ENCODE peak calls at places on chromosomes 11 and 22, in six cellular contexts. One of them, this sample, is unnamed.

GRCh38 chr11:44671234-44671633 is 55.5 kb upstream of the TSPAN18 start:
- DNase-seq in ovary: no peak
- DNase-seq in transverse colon: no peak
- DNase-seq in esophagus squamous epithelium: no peak
- DNase-seq in HCT116: no peak
- DNase-seq in tibial nerve: no peak
- DNase-seq in this sample: no peak

GRCh38 chr11:95078526-95078925 is 11.1 kb upstream of the ENDOD1 start:
- DNase-seq in ovary: no peak
- DNase-seq in esophagus squamous epithelium: no peak
- DNase-seq in HCT116: no peak
- DNase-seq in tibial nerve: no peak
- DNase-seq in transverse colon: no peak
- DNase-seq in this sample: no peak

GRCh38 chr11:115408036-115408911 is 95.9 kb downstream of the CADM1 start:
- DNase-seq in tibial nerve: no peak
- DNase-seq in esophagus squamous epithelium: no peak
- DNase-seq in transverse colon: no peak
- DNase-seq in HCT116: no peak
- DNase-seq in ovary: peak; percentile 27
- DNase-seq in this sample: peak; percentile 38

GRCh38 chr11:86741489-86742435 is 58.6 kb upstream of the PRSS23 start:
- DNase-seq in transverse colon: no peak
- DNase-seq in esophagus squamous epithelium: no peak
- DNase-seq in ovary: no peak
- DNase-seq in HCT116: no peak
- DNase-seq in tibial nerve: no peak
- DNase-seq in this sample: no peak

GRCh38 chr11:1308745-1309497 is 511 bp downstream of the TOLLIP start:
- DNase-seq in tibial nerve: no peak
- DNase-seq in ovary: no peak
- DNase-seq in HCT116: no peak
- DNase-seq in transverse colon: no peak
- DNase-seq in esophagus squamous epithelium: no peak
- DNase-seq in this sample: no peak

GRCh38 chr11:116199182-116199581 is 573.6 kb downstream of the BUD13 start:
- DNase-seq in esophagus squamous epithelium: no peak
- DNase-seq in tibial nerve: no peak
- DNase-seq in ovary: no peak
- DNase-seq in HCT116: no peak
- DNase-seq in transverse colon: no peak
- DNase-seq in this sample: no peak

GRCh38 chr22:32080904-32081303 is 37.8 kb downstream of the SLC5A1 start:
- DNase-seq in esophagus squamous epithelium: no peak
- DNase-seq in tibial nerve: no peak
- DNase-seq in ovary: no peak
- DNase-seq in transverse colon: peak; percentile 39
- DNase-seq in HCT116: peak; percentile 59
- DNase-seq in this sample: peak; percentile 21

GRCh38 chr11:76233936-76234703 is 27.8 kb upstream of the WNT11 start:
- DNase-seq in esophagus squamous epithelium: no peak
- DNase-seq in ovary: peak; percentile 74
- DNase-seq in HCT116: no peak
- DNase-seq in transverse colon: peak; percentile 55
- DNase-seq in tibial nerve: peak; percentile 58
- DNase-seq in this sample: peak; percentile 83

GRCh38 chr22:29309332-29310064 is 3.0 kb downstream of the GAS2L1 start:
- DNase-seq in ovary: peak; percentile 35
- DNase-seq in transverse colon: peak; percentile 50
- DNase-seq in esophagus squamous epithelium: no peak
- DNase-seq in tibial nerve: no peak
- DNase-seq in HCT116: no peak
- DNase-seq in this sample: peak; percentile 91

GRCh38 chr22:45246060-45246985 is 5.6 kb upstream of the KIAA0930 start:
- DNase-seq in esophagus squamous epithelium: no peak
- DNase-seq in tibial nerve: no peak
- DNase-seq in ovary: peak; percentile 60
- DNase-seq in HCT116: peak; percentile 92
- DNase-seq in transverse colon: peak; percentile 79
- DNase-seq in this sample: peak; percentile 78

GRCh38 chr11:3147626-3148025 is 17.5 kb downstream of the OSBPL5 start:
- DNase-seq in tibial nerve: no peak
- DNase-seq in ovary: no peak
- DNase-seq in transverse colon: no peak
- DNase-seq in esophagus squamous epithelium: no peak
- DNase-seq in HCT116: no peak
- DNase-seq in this sample: no peak

GRCh38 chr22:31235076-31235475 is 23.0 kb downstream of the LIMK2 start:
- DNase-seq in tibial nerve: no peak
- DNase-seq in esophagus squamous epithelium: no peak
- DNase-seq in HCT116: no peak
- DNase-seq in ovary: no peak
- DNase-seq in transverse colon: no peak
- DNase-seq in this sample: no peak

GRCh38 chr11:85779956-85780640 is 30.8 kb downstream of the SYTL2 start:
- DNase-seq in HCT116: no peak
- DNase-seq in transverse colon: no peak
- DNase-seq in esophagus squamous epithelium: no peak
- DNase-seq in tibial nerve: no peak
- DNase-seq in ovary: no peak
- DNase-seq in this sample: no peak

GRCh38 chr11:38296211-38296776 is 1698.3 kb upstream of the RAG2 start:
- DNase-seq in esophagus squamous epithelium: no peak
- DNase-seq in HCT116: no peak
- DNase-seq in tibial nerve: no peak
- DNase-seq in ovary: no peak
- DNase-seq in transverse colon: no peak
- DNase-seq in this sample: no peak

GRCh38 chr11:134406264-134407185 is 5.5 kb downstream of the B3GAT1 start:
- DNase-seq in esophagus squamous epithelium: no peak
- DNase-seq in tibial nerve: no peak
- DNase-seq in transverse colon: no peak
- DNase-seq in ovary: no peak
- DNase-seq in HCT116: no peak
- DNase-seq in this sample: no peak

GRCh38 chr11:43870981-43871550 is 9.6 kb upstream of the ALKBH3 start:
- DNase-seq in HCT116: no peak
- DNase-seq in tibial nerve: no peak
- DNase-seq in ovary: no peak
- DNase-seq in transverse colon: no peak
- DNase-seq in esophagus squamous epithelium: no peak
- DNase-seq in this sample: no peak

GRCh38 chr11:69357458-69358397 is 63.8 kb downstream of the MYEOV start:
- DNase-seq in tibial nerve: no peak
- DNase-seq in HCT116: no peak
- DNase-seq in transverse colon: peak; percentile 6
- DNase-seq in ovary: no peak
- DNase-seq in esophagus squamous epithelium: no peak
- DNase-seq in this sample: no peak

GRCh38 chr11:120102050-120102861 is 35.7 kb downstream of the TRIM29 start:
- DNase-seq in transverse colon: no peak
- DNase-seq in HCT116: no peak
- DNase-seq in ovary: no peak
- DNase-seq in esophagus squamous epithelium: no peak
- DNase-seq in tibial nerve: no peak
- DNase-seq in this sample: no peak

GRCh38 chr22:32331918-32332725 is 25.5 kb upstream of the RFPL3 start:
- DNase-seq in transverse colon: peak; percentile 2
- DNase-seq in tibial nerve: no peak
- DNase-seq in ovary: no peak
- DNase-seq in HCT116: no peak
- DNase-seq in esophagus squamous epithelium: no peak
- DNase-seq in this sample: peak; percentile 25

GRCh38 chr11:10511046-10511711 is 29.8 kb downstream of the RNF141 start:
- DNase-seq in HCT116: no peak
- DNase-seq in transverse colon: no peak
- DNase-seq in ovary: no peak
- DNase-seq in tibial nerve: no peak
- DNase-seq in esophagus squamous epithelium: no peak
- DNase-seq in this sample: no peak

GRCh38 chr11:69664901-69665300 is 10.3 kb downstream of the LTO1 start:
- DNase-seq in esophagus squamous epithelium: no peak
- DNase-seq in transverse colon: no peak
- DNase-seq in ovary: no peak
- DNase-seq in HCT116: no peak
- DNase-seq in tibial nerve: no peak
- DNase-seq in this sample: no peak

GRCh38 chr11:69142894-69143293 is 12.8 kb upstream of the SMIM38 start:
- DNase-seq in tibial nerve: no peak
- DNase-seq in ovary: no peak
- DNase-seq in transverse colon: no peak
- DNase-seq in HCT116: no peak
- DNase-seq in esophagus squamous epithelium: no peak
- DNase-seq in this sample: no peak

GRCh38 chr11:17256512-17256911 is 20.0 kb upstream of the NUCB2 start:
- DNase-seq in tibial nerve: no peak
- DNase-seq in ovary: no peak
- DNase-seq in esophagus squamous epithelium: no peak
- DNase-seq in transverse colon: no peak
- DNase-seq in HCT116: no peak
- DNase-seq in this sample: no peak

GRCh38 chr22:33352768-33353167 is 294.6 kb upstream of the SYN3 start:
- DNase-seq in ovary: no peak
- DNase-seq in HCT116: no peak
- DNase-seq in transverse colon: no peak
- DNase-seq in tibial nerve: no peak
- DNase-seq in esophagus squamous epithelium: no peak
- DNase-seq in this sample: no peak

GRCh38 chr11:6414874-6415328 is 4.0 kb downstream of the APBB1 start:
- DNase-seq in transverse colon: no peak
- DNase-seq in ovary: no peak
- DNase-seq in esophagus squamous epithelium: no peak
- DNase-seq in tibial nerve: no peak
- DNase-seq in HCT116: no peak
- DNase-seq in this sample: no peak

GRCh38 chr11:127620660-127621059 is 620.1 kb upstream of the KIRREL3 start:
- DNase-seq in transverse colon: no peak
- DNase-seq in tibial nerve: no peak
- DNase-seq in ovary: no peak
- DNase-seq in HCT116: no peak
- DNase-seq in esophagus squamous epithelium: no peak
- DNase-seq in this sample: no peak

GRCh38 chr11:121328967-121329653 is 36.5 kb downstream of the SC5D start:
- DNase-seq in esophagus squamous epithelium: no peak
- DNase-seq in tibial nerve: no peak
- DNase-seq in transverse colon: no peak
- DNase-seq in HCT116: no peak
- DNase-seq in ovary: no peak
- DNase-seq in this sample: no peak

GRCh38 chr11:25970726-25971508 is 361.0 kb upstream of the ANO3 start:
- DNase-seq in transverse colon: no peak
- DNase-seq in esophagus squamous epithelium: no peak
- DNase-seq in tibial nerve: no peak
- DNase-seq in HCT116: no peak
- DNase-seq in ovary: no peak
- DNase-seq in this sample: no peak
- TF ChIP-seq POLR2A in transverse colon: no peak
- TF ChIP-seq POLR2A in esophagus squamous epithelium: no peak
- TF ChIP-seq POLR2A in tibial nerve: no peak
- TF ChIP-seq POLR2A in HCT116: no peak
- TF ChIP-seq POLR2A in ovary: no peak
- TF ChIP-seq POLR2A in this sample: no peak

DNA sequence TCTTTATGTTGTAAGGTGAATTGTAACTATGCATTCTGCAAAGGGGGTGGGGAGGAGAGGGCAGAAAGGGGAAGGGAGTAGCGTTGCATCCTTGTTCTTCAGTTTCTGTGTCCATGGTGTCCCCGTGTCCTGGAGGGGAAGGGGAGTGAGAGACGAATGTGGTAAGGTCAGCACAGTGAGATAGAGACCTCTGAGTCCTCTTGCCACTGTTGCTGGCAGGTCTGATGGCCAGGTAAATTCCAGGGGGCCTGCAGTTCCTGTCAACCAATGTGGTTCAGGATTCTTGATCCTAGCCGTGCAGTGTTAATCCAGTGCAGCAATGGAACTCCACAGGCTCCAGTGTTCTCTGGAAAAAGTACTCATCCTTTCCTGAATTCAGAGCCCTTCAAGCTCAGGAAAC is 14.6 kb upstream of the ADSL start:
- DNase-seq in tibial nerve: no peak
- DNase-seq in esophagus squamous epithelium: no peak
- DNase-seq in transverse colon: no peak
- DNase-seq in ovary: no peak
- DNase-seq in HCT116: no peak
- DNase-seq in this sample: peak; percentile 10
- H3K27me3 ChIP-seq in tibial nerve: no peaks in the 10 kb centered on the region
- H3K27me3 ChIP-seq in esophagus squamous epithelium: no peaks in the 10 kb centered on the region
- H3K27me3 ChIP-seq in transverse colon: no peaks in the 10 kb centered on the region
- H3K27me3 ChIP-seq in ovary: no peaks in the 10 kb centered on the region
- H3K27me3 ChIP-seq in HCT116: no peaks in the 10 kb centered on the region
- H3K27me3 ChIP-seq in this sample: no peaks in the 10 kb centered on the region

DNA sequence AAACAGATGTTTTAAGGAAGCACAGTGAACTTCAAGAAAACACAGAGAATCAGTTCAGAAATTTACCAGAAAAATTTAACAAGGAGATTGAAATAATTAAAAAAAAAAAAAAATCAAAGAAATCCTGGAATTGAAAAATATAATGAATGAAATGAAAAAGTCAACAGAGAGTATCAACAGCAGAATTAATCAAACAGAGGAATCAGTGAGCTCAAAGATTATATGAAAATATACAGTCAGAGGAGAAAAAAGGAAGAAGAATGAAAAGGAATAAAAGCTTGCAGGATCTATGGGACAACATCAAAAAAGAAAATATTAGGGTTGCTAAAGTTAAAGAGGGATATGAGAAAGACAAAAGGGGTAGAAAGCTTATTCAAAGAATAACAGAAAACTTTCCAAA is 82.3 kb downstream of the XRRA1 start:
- DNase-seq in ovary: no peak
- DNase-seq in HCT116: no peak
- DNase-seq in tibial nerve: no peak
- DNase-seq in transverse colon: no peak
- DNase-seq in esophagus squamous epithelium: no peak
- DNase-seq in this sample: no peak
- H3K9me3 ChIP-seq in ovary: peaks cover 6% of the 10 kb centered on the region
- H3K9me3 ChIP-seq in HCT116: peaks cover 42% of the 10 kb centered on the region
- H3K9me3 ChIP-seq in tibial nerve: peaks cover 86% of the 10 kb centered on the region
- H3K9me3 ChIP-seq in transverse colon: peaks cover 61% of the 10 kb centered on the region
- H3K9me3 ChIP-seq in esophagus squamous epithelium: peaks cover 6% of the 10 kb centered on the region
- H3K9me3 ChIP-seq in this sample: no peaks in the 10 kb centered on the region

DNA sequence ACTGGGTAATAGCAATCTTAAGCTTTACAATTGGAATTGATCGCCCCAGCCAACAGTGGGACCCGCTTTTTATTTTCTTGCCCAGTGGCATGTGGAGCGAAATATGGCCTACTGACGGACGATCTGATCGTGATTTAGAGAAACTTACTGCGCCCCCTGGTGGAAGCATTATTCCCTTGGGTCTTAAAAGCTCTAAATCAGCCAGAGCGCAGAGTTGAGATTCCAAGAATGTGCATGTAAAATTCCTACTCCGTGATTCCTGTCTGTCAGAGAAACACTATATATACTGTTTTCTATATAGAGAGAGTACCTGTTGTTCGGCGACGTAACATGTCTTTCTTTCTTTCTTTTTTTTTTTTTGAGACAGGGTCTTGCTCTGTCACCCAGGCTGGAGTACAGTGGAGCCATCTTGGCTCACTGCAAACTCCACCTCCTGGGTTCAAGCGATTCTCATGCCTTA is 3.7 kb upstream of the DPF2 start:
- DNase-seq in transverse colon: peak; percentile 93
- DNase-seq in esophagus squamous epithelium: no peak
- DNase-seq in ovary: peak; percentile 94
- DNase-seq in HCT116: peak; percentile 93
- DNase-seq in tibial nerve: peak; percentile 87
- DNase-seq in this sample: peak; percentile 97
- TF ChIP-seq POLR2A in transverse colon: no peak
- TF ChIP-seq POLR2A in esophagus squamous epithelium: no peak
- TF ChIP-seq POLR2A in ovary: no peak
- TF ChIP-seq POLR2A in HCT116: peak; percentile 15
- TF ChIP-seq POLR2A in tibial nerve: no peak
- TF ChIP-seq POLR2A in this sample: no peak